ENCODE peak calls at places on chromosomes 7 and 10, in ten cellular contexts. H is RPMI7951; T is MCF 10A; A is NCI-H1694; I is occipital lobe; G is posterior vena cava; O is NCI-H1105; K is left colon; B is skeletal muscle cell; U is effector memory CD8-positive, alpha-beta T cell. Y is an unnamed sample.
A peak's percentile ranks its signal among the peaks of the same experiment; 100 is the strongest.

GRCh38 chr10:43196131-43196980 is 58.1 kb downstream of the CSGALNACT2 start:
- DNase-seq in G (peak; percentile 60), T (no peak), O (no peak), B (no peak), U (no peak), A (no peak), H (no peak), K (no peak), I (no peak), Y (peak; percentile 5)

GRCh38 chr10:43258032-43258921 is 8.6 kb downstream of the RASGEF1A start:
- DNase-seq in O (no peak), H (no peak), B (no peak), A (no peak), G (no peak), T (no peak), U (no peak), I (no peak), K (no peak), Y (peak; percentile 10)

GRCh38 chr7:134545918-134546317 is 3.0 kb upstream of the AKR1B15 start:
- DNase-seq in I (no peak), A (no peak), K (no peak), O (no peak), B (no peak), U (no peak), T (no peak), G (no peak), H (no peak), Y (no peak)

GRCh38 chr7:5421626-5422323 is 1.9 kb downstream of the TNRC18 start:
- DNase-seq in H (peak; percentile 88), T (peak; percentile 69), A (no peak), I (peak; percentile 26), B (no peak), G (peak; percentile 85), U (no peak), O (no peak), K (peak; percentile 73), Y (no peak)

GRCh38 chr10:29135318-29135717 is 153.6 kb upstream of the LYZL1 start:
- DNase-seq in U (no peak), G (no peak), T (no peak), H (no peak), K (no peak), A (no peak), B (no peak), O (no peak), I (no peak), Y (no peak)

GRCh38 chr10:20175738-20176137 is 359.5 kb downstream of the PLXDC2 start:
- DNase-seq in A (no peak), H (no peak), T (no peak), U (no peak), O (no peak), G (no peak), I (no peak), K (no peak), B (no peak), Y (no peak)

GRCh38 chr7:123871998-123872867 is 27.3 kb downstream of the HYAL4 start:
- DNase-seq in H (peak; percentile 43), T (peak; percentile 72), A (peak; percentile 42), K (no peak), G (no peak), U (peak; percentile 1), B (peak; percentile 3), I (no peak), O (peak; percentile 42), Y (peak; percentile 72)

GRCh38 chr10:86293323-86293840 is 73.2 kb downstream of the GRID1 start:
- DNase-seq in H (no peak), B (no peak), U (no peak), I (no peak), O (no peak), K (no peak), A (no peak), T (no peak), G (no peak), Y (no peak)

GRCh38 chr7:43292384-43292783 is 179.9 kb downstream of the HECW1 start:
- DNase-seq in T (no peak), I (no peak), B (no peak), K (no peak), G (no peak), H (no peak), U (no peak), A (no peak), O (no peak), Y (no peak)